ENCODE peak calls at places on chromosomes 12 and 14, in five cellular contexts. J, Y, H, Q and O are unnamed samples.
A peak's percentile ranks its signal among the peaks of the same experiment; 100 is the strongest.

GRCh38 chr12:63302269-63302940 is 151.4 kb upstream of the AVPR1A start:
- DNase-seq in J (no peak), Q (no peak), Y (no peak), H (no peak), O (no peak)

GRCh38 chr12:102757154-102757873 is 159.7 kb downstream of the PAH start:
- DNase-seq in H (no peak), Q (no peak), J (no peak), Y (no peak), O (peak; percentile 52)

GRCh38 chr12:131015581-131016337 is 62.1 kb downstream of the ADGRD1 start:
- DNase-seq in J (no peak), Y (no peak), H (no peak), Q (peak; percentile 40), O (no peak)

GRCh38 chr14:90556050-90556477 is 159.2 kb downstream of the CALM1 start:
- DNase-seq in J (peak; percentile 57), Y (no peak), H (peak; percentile 40), Q (no peak), O (peak; percentile 43)

GRCh38 chr12:53518381-53518780 is 11.1 kb upstream of the NPFF start:
- DNase-seq in Q (no peak), J (no peak), Y (no peak), H (no peak), O (no peak)

GRCh38 chr12:62291888-62292760 is 31.9 kb downstream of the USP15 start:
- DNase-seq in H (no peak), J (no peak), Q (no peak), Y (no peak), O (no peak)

GRCh38 chr12:25151476-25151875 is 43.5 kb downstream of the DNAI7 start:
- DNase-seq in J (peak; percentile 32), Y (peak; percentile 35), H (no peak), Q (no peak), O (no peak)

GRCh38 chr14:53295985-53296582 is 143.0 kb upstream of the DDHD1 start:
- DNase-seq in J (no peak), H (peak; percentile 48), Q (no peak), Y (peak; percentile 9), O (no peak)

GRCh38 chr14:101063121-101063520 is 159.6 kb upstream of the RTL1 start:
- DNase-seq in Y (no peak), J (no peak), H (no peak), Q (no peak), O (no peak)

GRCh38 chr14:37198273-37198598 is 499 bp downstream of the MIPOL1 start:
- DNase-seq in Q (no peak), H (no peak), Y (no peak), J (no peak), O (no peak)

GRCh38 chr14:37195327-37195726 is 2.4 kb upstream of the MIPOL1 start:
- DNase-seq in Y (no peak), H (no peak), J (no peak), Q (no peak), O (no peak)

GRCh38 chr14:37196604-37197420 is 925 bp upstream of the MIPOL1 start:
- DNase-seq in Q (no peak), H (peak; percentile 53), J (no peak), Y (no peak), O (no peak)

GRCh38 chr14:37198907-37199306 is 1.2 kb downstream of the MIPOL1 start:
- DNase-seq in Y (no peak), Q (no peak), H (no peak), J (no peak), O (no peak)

GRCh38 chr14:37197421-37198272 is at the start of gene MIPOL1:
- DNase-seq in J (peak; percentile 88), Y (peak; percentile 76), Q (peak; percentile 91), H (peak; percentile 90), O (peak; percentile 88)
- TF ChIP-seq POLR2A in J (no peak), Y (peak; percentile 75), Q (peak; percentile 63), H (peak; percentile 83), O (peak; percentile 3)

DNA sequence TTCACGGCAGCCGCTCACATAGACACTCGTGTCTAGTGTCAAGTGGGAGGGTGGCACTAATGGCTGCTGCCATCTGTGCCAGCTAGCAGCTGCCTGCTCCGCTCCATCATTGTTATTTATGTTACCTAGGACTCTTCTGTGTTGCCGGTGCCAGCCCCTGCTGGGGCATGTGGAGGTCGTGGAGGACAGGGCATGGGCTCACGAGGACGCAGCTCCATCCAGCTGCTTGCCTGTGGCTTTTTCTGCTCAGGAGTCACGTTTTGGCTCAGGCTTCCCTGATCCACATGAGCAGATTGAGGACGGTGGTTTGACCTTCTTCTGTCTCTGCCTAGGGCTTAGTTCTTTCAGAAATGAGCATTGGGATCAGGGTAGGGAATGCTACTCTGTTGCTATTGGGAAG is 31.2 kb downstream of the TPCN1 start:
- DNase-seq in Q (peak; percentile 32), J (no peak), Y (no peak), H (no peak), O (no peak)
- H3K4me3 ChIP-seq in Q (no peak overlapping the region), J (no peak overlapping the region), Y (no peak overlapping the region), H (no peak overlapping the region), O (no peak overlapping the region)

GRCh38 chr14:44658389-44658696 is 151.3 kb upstream of the FSCB start:
- DNase-seq in Y (no peak), J (no peak), Q (no peak), H (no peak), O (no peak)

GRCh38 chr14:44657153-44657552 is 150.1 kb upstream of the FSCB start:
- DNase-seq in Q (no peak), J (no peak), Y (no peak), H (no peak), O (no peak)

GRCh38 chr14:44657688-44658388 is 150.8 kb upstream of the FSCB start:
- DNase-seq in Q (no peak), H (no peak), Y (no peak), J (no peak), O (peak; percentile 17)

GRCh38 chr14:44662250-44662891 is 155.3 kb upstream of the FSCB start:
- DNase-seq in Y (no peak), H (no peak), Q (no peak), J (no peak), O (no peak)
- H3K27ac ChIP-seq in Y (no peak overlapping the region), H (no peak overlapping the region), Q (peak overlapping the region; percentile 4), J (no peak overlapping the region), O (no peak overlapping the region)

GRCh38 chr12:113422030-113422900 is at the start of gene SDSL:
- DNase-seq in J (peak; percentile 73), Q (peak; percentile 85), H (peak; percentile 89), Y (peak; percentile 80), O (peak; percentile 81)
- TF ChIP-seq POLR2A in J (no peak), Q (peak; percentile 93), H (peak; percentile 90), Y (peak; percentile 67), O (no peak)

GRCh38 chr14:23181946-23182345 is 1.5 kb downstream of the SLC7A8 start:
- DNase-seq in J (no peak), H (no peak), Y (no peak), Q (no peak), O (no peak)
- H3K4me3 ChIP-seq in J (peak overlapping the region; percentile 54), H (no peak overlapping the region), Y (no peak overlapping the region), Q (peak overlapping the region; percentile 14), O (peak overlapping the region; percentile 56)

GRCh38 chr12:114192013-114192412 is 213.9 kb downstream of the TBX5 start:
- DNase-seq in Q (no peak), H (no peak), J (no peak), Y (no peak), O (no peak)

GRCh38 chr12:114193474-114193873 is 212.5 kb downstream of the TBX5 start:
- DNase-seq in J (no peak), Q (no peak), Y (no peak), H (no peak), O (no peak)

GRCh38 chr12:114190971-114191370 is 215.0 kb downstream of the TBX5 start:
- DNase-seq in H (no peak), Q (no peak), Y (no peak), J (no peak), O (no peak)

GRCh38 chr12:114192549-114192948 is 213.4 kb downstream of the TBX5 start:
- DNase-seq in H (no peak), Q (no peak), J (no peak), Y (no peak), O (no peak)

DNA sequence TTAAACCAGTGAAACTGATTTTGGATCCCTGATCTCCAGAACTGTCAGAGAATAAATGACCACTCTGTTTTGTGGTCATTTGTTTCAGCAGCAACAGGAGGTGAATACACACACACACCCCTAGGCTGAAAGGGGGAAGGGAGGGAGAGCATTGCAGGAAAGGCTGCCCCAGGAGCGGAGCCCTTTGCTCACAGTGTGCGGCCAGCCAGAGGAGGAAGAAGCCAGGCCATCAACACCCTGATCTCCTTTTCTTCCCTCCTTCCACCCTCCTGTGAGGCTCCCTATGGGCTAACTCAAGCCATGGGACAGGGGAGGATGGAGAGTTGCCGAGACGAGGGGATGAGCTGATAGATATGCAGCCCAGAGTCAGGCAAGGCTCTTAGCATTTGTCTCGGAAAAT is 211.9 kb downstream of the TBX5 start:
- DNase-seq in Q (no peak), H (no peak), J (no peak), Y (no peak), O (no peak)
- H3K27ac ChIP-seq in Q (no peak overlapping the region), H (no peak overlapping the region), J (no peak overlapping the region), Y (no peak overlapping the region), O (no peak overlapping the region)

DNA sequence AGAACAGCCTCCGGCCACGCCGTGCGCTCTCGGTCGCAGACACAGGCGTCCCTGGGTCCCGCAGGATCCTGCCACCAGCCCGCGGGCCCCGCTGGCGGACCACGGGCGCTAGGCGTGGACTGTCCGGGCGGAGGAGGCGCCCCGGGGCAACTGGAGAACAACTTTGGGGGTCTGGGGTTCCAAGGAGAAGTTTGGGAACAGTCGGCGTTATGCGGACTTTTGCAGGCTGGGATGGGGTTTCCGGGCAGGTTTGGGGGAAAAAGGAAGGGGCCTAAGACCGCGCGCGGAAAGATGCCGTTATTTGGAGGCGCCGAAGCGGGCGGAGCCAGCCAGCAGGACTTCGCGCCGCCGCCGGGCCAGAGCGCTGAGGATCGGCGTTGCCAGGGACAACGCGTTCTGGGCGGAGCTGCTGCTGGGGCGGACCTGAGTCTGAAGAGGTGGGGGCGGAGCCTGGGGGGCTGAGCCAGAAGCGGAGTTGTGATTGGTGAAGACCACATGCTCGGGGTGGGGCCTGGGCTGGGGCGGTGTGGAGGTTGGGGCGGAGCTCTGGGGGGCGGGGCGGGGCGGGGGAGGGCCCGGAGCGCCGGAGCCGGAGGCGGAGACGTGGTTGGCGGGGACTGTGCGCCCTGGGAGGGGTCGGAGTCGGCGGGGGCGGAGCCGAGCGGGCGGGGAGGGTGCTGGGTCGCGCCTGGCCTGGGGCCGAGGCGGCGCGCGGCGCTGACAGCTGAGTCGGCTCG is at the start of gene CYP46A1:
- DNase-seq in J (peak; percentile 100), H (peak; percentile 98), Y (peak; percentile 97), Q (peak; percentile 100), O (peak; percentile 100)
- TF ChIP-seq POLR2A in J (no peak), H (peak; percentile 77), Y (peak; percentile 41), Q (no peak), O (no peak)

DNA sequence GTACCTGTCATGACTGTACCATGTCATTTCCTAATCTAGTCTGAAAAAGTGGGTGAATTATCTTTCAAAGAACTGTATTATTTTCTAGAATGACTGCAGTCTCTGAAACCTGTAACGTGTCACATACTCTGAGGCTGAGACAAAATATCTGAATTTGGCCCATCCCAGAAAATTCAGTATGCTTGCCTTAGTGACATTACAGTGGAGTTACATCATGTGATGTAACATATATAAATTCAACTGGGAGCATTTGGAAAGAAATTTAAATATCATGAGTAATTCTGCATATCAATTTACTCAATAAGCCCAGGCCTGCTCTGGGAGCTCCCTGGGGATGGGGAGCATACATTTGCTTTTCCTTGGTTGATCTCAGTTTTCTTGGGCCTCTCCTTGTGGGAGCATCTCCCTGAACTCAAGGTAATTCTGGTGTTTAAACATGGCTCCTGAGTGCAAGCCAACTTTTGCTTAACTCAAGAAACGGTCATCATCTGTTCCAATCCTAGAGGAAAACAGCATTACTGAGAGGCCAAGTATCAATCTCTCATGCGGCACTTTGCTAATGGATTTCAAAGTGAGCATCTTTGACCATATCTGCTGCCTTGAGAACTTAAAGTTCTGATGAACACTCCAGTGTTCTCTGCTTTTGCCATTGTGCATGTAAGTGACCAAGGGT is 54.4 kb downstream of the AKAP6 start:
- DNase-seq in Y (no peak), J (no peak), H (no peak), Q (no peak), O (no peak)
- H3K4me3 ChIP-seq in Y (no peak overlapping the region), J (no peak overlapping the region), H (no peak overlapping the region), Q (no peak overlapping the region), O (no peak overlapping the region)